ENCODE peak calls at places on chromosome 6, in four cellular contexts. L is activated T-helper 1 cell treated with anti-CD3 and anti-CD28 coated beads, Interleukin-12 subunit alpha, Interleukin-12 subunit beta, Interleukin-2, Interleukin-4 antibody, amounts not matched to agents 30 ng/mL and 10 ng/mL and 1 ng/mL, durations not matched to agents 14 hours and 24 hours and 36 hours; M is cardiac muscle cell; T is T-helper 22 cell. D is an unnamed sample.

GRCh38 chr6:112522600-112522999 is 175.5 kb downstream of the RFPL4B start:
- DNase-seq in L (no peak), M (no peak), T (no peak), D (no peak)

GRCh38 chr6:144104898-144105487 is 9.6 kb upstream of the SF3B5 start:
- DNase-seq in L (peak; percentile 25), M (peak; percentile 86), T (no peak), D (peak; percentile 87)

GRCh38 chr6:56043761-56044160 is 168.4 kb upstream of the BMP5 start:
- DNase-seq in L (no peak), M (no peak), T (no peak), D (no peak)

GRCh38 chr6:11804706-11805105 is 26.1 kb upstream of the ADTRP start:
- DNase-seq in L (no peak), M (peak; percentile 21), T (no peak), D (no peak)

GRCh38 chr6:141848029-141848890 is 284.5 kb upstream of the GJE1 start:
- DNase-seq in L (no peak), M (no peak), T (peak; percentile 13), D (no peak)

GRCh38 chr6:119110601-119111548 is 32.4 kb upstream of the FAM184A start:
- DNase-seq in L (peak; percentile 31), M (peak; percentile 74), T (no peak), D (peak; percentile 74)

GRCh38 chr6:161257778-161258457 is 15.9 kb downstream of the AGPAT4 start:
- DNase-seq in L (no peak), M (peak; percentile 72), T (no peak), D (peak; percentile 96)

GRCh38 chr6:154535146-154535545 is 24.7 kb upstream of the CNKSR3 start:
- DNase-seq in L (no peak), M (peak; percentile 41), T (no peak), D (no peak)

GRCh38 chr6:150770631-150771030 is 94.9 kb upstream of the MTHFD1L start:
- DNase-seq in L (no peak), M (peak; percentile 66), T (no peak), D (no peak)

D was measured in lung microvascular endothelial cell.